ENCODE peak calls at places on chromosomes 6 and 20, in four cellular contexts. Q is neural progenitor cell, T is fibroblast of the aortic adventitia, P is neural crest cell. H is an unnamed sample.

GRCh38 chr6:35084511-35085203 is 56.5 kb downstream of the TCP11 start:
- DNase-seq in Q (no peak), T (no peak), P (no peak), H (peak)

GRCh38 chr6:150427823-150428222 is 59.0 kb downstream of the IYD start:
- DNase-seq in Q (no peak), T (no peak), P (no peak), H (no peak)

GRCh38 chr6:37878150-37878710 is 58.7 kb downstream of the ZFAND3 start:
- DNase-seq in Q (no peak), T (no peak), P (no peak), H (no peak)

GRCh38 chr20:47201074-47201730 is 155.3 kb downstream of the ZMYND8 start:
- DNase-seq in Q (no peak), T (no peak), P (no peak), H (no peak)

GRCh38 chr20:11296221-11296620 is 621.5 kb upstream of the BTBD3 start:
- DNase-seq in Q (no peak), T (no peak), P (no peak), H (no peak)

GRCh38 chr6:164286021-164286420 is 871.5 kb downstream of the QKI start:
- DNase-seq in Q (no peak), T (peak), P (no peak), H (no peak)

GRCh38 chr6:38264605-38265004 is 375.1 kb downstream of the BTBD9 start:
- DNase-seq in Q (peak), T (no peak), P (no peak), H (no peak)

GRCh38 chr6:170062209-170062903 is 228.5 kb downstream of the DLL1 start:
- DNase-seq in Q (no peak), T (no peak), P (no peak), H (no peak)

GRCh38 chr20:58054744-58055373 is 173.6 kb downstream of the ANKRD60 start:
- DNase-seq in Q (peak), T (peak), P (no peak), H (peak)

GRCh38 chr20:32562495-32562911 is 22.6 kb downstream of the NOL4L start:
- DNase-seq in Q (peak), T (no peak), P (no peak), H (no peak)

GRCh38 chr6:4464638-4465037 is 311.6 kb upstream of the CDYL start:
- DNase-seq in Q (no peak), T (no peak), P (no peak), H (no peak)

GRCh38 chr6:33570806-33571636 is 9.1 kb downstream of the BAK1 start:
- DNase-seq in Q (peak), T (peak), P (peak), H (no peak)

GRCh38 chr20:50107796-50108331 is 5.1 kb downstream of the UBE2V1 start:
- DNase-seq in Q (no peak), T (no peak), P (no peak), H (no peak)

GRCh38 chr6:43578748-43579147 is 2.8 kb downstream of the POLH start:
- DNase-seq in Q (no peak), T (no peak), P (no peak), H (no peak)

GRCh38 chr6:46990031-46990644 is 52.0 kb downstream of the ADGRF1 start:
- DNase-seq in Q (no peak), T (peak), P (no peak), H (no peak)

GRCh38 chr6:150363733-150364132 is 5.1 kb upstream of the IYD start:
- DNase-seq in Q (no peak), T (no peak), P (no peak), H (no peak)

GRCh38 chr6:107728564-107728897 is 95.6 kb downstream of the SCML4 start:
- DNase-seq in Q (no peak), T (no peak), P (no peak), H (no peak)

GRCh38 chr6:149771185-149771584 is 21.6 kb downstream of the PCMT1 start:
- DNase-seq in Q (no peak), T (no peak), P (no peak), H (no peak)

GRCh38 chr20:11436113-11436890 is 481.4 kb upstream of the BTBD3 start:
- DNase-seq in Q (no peak), T (no peak), P (no peak), H (no peak)

GRCh38 chr6:50826037-50826761 is 7.5 kb downstream of the TFAP2B start:
- DNase-seq in Q (no peak), T (no peak), P (no peak), H (no peak)

GRCh38 chr6:154606457-154606856 is 96.0 kb upstream of the CNKSR3 start:
- DNase-seq in Q (no peak), T (no peak), P (no peak), H (no peak)

GRCh38 chr6:68691120-68691519 is 56.0 kb downstream of the ADGRB3 start:
- DNase-seq in Q (no peak), T (no peak), P (no peak), H (no peak)

GRCh38 chr20:58271596-58272460 is 37.7 kb upstream of the RAB22A start:
- DNase-seq in Q (no peak), T (no peak), P (no peak), H (no peak)

GRCh38 chr6:18477301-18477941 is 90.3 kb downstream of the RNF144B start:
- DNase-seq in Q (no peak), T (peak), P (no peak), H (no peak)

GRCh38 chr6:113381957-113382356 is 475.2 kb upstream of the MARCKS start:
- DNase-seq in Q (no peak), T (peak), P (no peak), H (no peak)

GRCh38 chr6:119179842-119180241 is 101.4 kb upstream of the FAM184A start:
- DNase-seq in Q (no peak), T (no peak), P (no peak), H (no peak)

GRCh38 chr6:3773696-3774298 is 22.3 kb upstream of the PXDC1 start:
- DNase-seq in Q (no peak), T (peak), P (no peak), H (no peak)

GRCh38 chr20:7010584-7010983 is 243.1 kb downstream of the BMP2 start:
- DNase-seq in Q (no peak), T (peak), P (no peak), H (no peak)

GRCh38 chr20:62576815-62577214 is 65.5 kb upstream of the SLCO4A1 start:
- DNase-seq in Q (peak), T (peak), P (no peak), H (no peak)

DNA sequence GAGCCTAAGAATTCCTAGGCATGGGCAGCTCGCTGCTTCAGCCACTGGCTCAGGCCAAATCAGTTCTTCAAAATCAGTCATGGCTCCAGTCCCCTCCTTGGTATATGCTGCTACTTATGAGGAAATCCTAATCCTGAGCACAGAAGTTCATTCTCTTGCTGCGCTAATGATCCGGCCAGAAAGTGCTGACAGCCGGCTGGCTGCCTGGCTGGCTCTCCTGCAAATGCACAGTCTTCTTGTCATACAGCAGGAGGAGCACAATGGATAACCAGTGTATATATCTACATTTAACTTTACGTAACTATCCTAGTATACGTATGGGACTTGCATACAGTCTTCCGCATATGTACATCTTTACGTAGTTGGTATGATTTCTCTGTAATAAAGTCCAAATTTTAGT is 500.8 kb downstream of the PRKN start:
- DNase-seq in Q (no peak), T (no peak), P (no peak), H (no peak)
- TF ChIP-seq CTCF in Q (no peak), T (no peak), P (no peak), H (no peak)

GRCh38 chr6:41427642-41428401 is 92.4 kb downstream of the NCR2 start:
- DNase-seq in Q (peak), T (no peak), P (peak), H (no peak)
- TF ChIP-seq CTCF in Q (no peak), T (no peak), P (peak), H (peak)

DNA sequence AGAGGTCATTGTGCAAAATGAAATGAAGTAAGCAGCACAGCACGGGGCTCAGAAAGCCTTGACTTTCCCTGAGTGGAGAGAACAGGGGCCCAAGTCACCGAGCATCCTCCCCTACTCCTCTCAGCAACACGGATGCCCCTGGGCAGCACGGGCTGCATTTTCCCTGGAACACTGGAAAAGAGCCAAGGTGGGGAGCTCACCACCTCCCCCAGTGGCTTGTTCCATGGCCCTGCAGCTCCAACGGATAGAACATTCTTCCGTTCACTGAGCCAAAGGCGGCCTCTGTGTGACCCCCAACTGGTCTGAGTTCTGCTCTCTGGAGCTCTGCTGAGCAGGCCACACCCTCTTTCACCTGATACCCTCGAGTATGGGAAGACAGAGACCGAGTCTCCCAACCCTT is 20.8 kb upstream of the EMILIN3 start:
- DNase-seq in Q (peak), T (no peak), P (no peak), H (peak)
- TF ChIP-seq CTCF in Q (peak), T (peak), P (no peak), H (peak)

DNA sequence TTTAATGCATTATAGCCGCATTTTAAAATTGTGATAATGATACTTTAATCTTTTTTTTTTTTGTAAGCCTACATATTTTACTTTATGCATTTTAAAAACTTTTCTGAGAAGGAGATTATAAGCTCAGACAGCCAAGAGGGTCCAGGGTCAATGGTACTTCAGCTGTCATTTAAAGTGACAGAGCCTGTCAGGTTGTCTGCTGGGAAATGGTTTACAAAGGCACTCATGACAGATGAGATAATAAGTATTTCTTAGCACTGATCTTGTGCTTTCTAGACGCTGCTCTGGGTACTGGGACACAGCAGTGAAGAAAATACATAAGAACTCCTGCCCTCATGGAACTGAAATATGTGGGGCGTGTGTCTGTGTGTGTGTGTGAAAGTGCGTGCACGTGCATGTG is 19.6 kb downstream of the LAMP5 start:
- DNase-seq in Q (no peak), T (no peak), P (no peak), H (no peak)
- TF ChIP-seq CTCF in Q (no peak), T (no peak), P (no peak), H (no peak)

DNA sequence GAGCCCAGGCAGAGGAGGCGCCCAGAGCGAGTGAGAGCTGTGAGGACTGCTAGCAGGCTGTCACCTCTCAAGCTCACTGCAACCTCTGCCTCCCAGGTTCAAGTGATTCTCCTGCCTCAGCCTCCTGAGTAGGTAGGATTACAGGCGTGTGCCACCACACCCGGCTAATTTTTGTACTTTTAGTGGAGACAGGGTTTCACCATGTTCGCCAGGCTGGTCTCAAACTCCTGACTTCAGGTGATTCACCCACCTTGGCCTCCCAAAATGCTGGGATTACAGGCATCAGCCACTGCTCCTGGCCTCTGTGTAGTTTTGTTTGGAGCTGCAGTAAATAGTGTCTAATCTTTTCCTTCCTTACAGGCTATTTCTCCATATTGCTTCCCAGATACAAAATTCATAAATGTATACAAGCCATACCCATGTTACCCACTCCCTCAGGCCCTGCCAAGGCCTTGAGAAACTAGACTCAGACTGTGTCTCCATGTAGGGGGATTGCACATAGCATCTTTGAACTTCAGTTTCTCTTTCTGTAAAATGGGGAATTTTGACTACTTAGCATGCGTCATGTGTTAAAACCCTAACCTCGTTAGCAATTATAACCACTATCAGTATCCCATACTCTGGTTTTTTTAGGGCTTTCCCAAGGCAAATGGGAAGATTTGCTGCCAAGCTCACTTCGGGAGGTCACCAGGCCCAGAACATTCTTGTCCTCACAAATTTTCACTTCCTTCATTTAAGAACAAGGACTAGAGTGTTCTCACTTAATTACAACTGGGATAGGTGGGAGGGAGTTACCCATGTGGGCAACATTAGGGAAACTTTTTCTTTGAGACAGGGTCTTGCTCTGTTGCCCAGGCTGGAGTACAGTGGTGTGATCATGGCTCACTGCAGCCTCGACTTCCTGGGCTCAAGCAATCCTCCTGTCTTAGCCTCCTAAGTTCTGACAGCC is 67.3 kb upstream of the DDR1 start:
- DNase-seq in Q (no peak), T (no peak), P (no peak), H (no peak)
- TF ChIP-seq CTCF in Q (no peak), T (no peak), P (no peak), H (no peak)

DNA sequence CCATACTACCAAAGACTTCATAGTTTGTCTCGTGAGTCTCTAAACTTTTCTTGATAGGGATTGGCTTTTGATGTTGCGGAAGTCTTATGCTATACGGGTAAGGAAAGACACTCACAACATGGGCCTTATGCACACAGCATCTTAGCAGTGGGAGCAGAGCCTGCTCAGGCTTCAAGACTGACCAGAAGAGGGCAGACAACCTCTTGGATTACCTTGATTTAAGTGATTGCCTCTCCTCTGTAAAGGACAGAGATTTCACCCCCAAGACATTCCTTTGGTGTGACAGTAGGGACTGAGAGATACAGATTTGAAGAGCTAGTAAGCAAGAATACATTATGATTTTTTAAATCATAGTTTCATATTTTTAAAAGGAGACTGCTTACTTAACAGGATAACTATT is 71.0 kb upstream of the SAMD3 start:
- DNase-seq in Q (peak), T (peak), P (peak), H (no peak)
- TF ChIP-seq CTCF in Q (peak), T (peak), P (peak), H (peak)

DNA sequence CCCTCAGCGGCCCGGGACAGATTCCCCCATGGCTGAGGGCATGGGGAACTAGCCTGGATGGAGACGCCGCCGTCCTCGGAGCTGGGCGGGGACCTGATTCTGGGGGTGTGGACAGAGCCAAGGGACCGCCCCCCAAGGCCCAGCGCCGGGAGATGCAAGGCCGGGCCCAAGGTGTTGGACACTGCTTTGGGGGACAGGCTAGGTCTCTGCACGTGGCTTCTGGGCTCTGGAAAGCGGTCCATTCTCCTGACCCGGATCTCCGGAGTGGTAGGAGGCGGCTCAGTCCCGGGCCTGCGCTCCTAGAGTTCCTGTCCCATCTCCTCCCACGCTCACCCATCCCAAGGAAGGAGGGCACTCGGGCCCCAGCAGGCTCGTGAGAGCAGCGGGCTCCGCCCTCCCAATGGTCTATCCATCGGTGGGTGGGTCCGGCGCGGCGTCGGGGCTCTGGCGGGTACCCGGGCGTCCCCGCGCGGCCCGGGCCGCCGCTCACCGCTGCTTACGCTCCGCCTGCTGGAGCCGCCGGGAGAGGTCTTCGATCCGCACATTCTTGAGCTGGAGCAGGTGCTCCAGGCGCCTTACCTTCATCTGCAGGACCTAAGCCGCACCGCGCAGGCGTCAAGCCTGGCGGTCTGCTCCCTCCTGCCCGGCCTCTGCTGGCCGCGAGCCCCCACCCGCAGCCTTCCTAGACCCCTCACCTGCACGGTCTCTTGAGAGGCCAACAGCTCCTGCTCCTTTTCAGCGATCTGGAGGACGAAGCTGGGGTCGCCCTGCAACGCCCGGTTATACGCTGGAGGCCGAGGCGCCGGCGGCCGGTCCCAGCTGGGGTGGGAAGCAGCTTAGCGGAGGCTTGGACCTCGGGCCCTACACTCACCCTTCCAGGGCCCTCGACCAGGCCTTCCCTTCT is 3.3 kb downstream of the SPEF1 start:
- DNase-seq in Q (peak), T (peak), P (peak), H (no peak)
- TF ChIP-seq CTCF in Q (no peak), T (no peak), P (no peak), H (peak)